ENCODE peak calls at places on chromosomes 11 and 22, in five cellular contexts. C is OCI-LY7, Q is GM23338, I is ovary, L is sigmoid colon. P is an unnamed sample.

GRCh38 chr11:36376315-36376887 is 80.3 kb downstream of the PRR5L start:
- DNase-seq in L (peak; percentile 64), C (no peak), Q (peak; percentile 75), I (peak; percentile 49), P (no peak)

GRCh38 chr22:44443641-44444235 is 54.3 kb downstream of the RTL6 start:
- DNase-seq in C (no peak), Q (no peak), L (peak; percentile 21), I (no peak), P (no peak)

GRCh38 chr11:71183878-71184277 is 68.5 kb downstream of the SHANK2 start:
- DNase-seq in Q (no peak), I (no peak), C (no peak), L (peak; percentile 47), P (no peak)

GRCh38 chr11:116950210-116950609 is 112.8 kb upstream of the APOA1 start:
- DNase-seq in Q (no peak), C (no peak), I (no peak), L (no peak), P (no peak)

GRCh38 chr11:94885133-94885532 is 88.2 kb downstream of the CWC15 start:
- DNase-seq in Q (no peak), C (peak; percentile 3), L (no peak), I (no peak), P (peak; percentile 26)

GRCh38 chr11:118605116-118605867 is 2.1 kb upstream of the PHLDB1 start:
- DNase-seq in I (peak; percentile 94), Q (peak; percentile 67), C (no peak), L (peak; percentile 95), P (peak; percentile 64)

GRCh38 chr11:122157540-122158173 is 41.6 kb upstream of the BLID start:
- DNase-seq in C (no peak), L (no peak), Q (no peak), I (no peak), P (no peak)

GRCh38 chr11:73185680-73186293 is 32.3 kb upstream of the P2RY2 start:
- DNase-seq in Q (no peak), I (no peak), L (peak; percentile 49), C (no peak), P (no peak)

GRCh38 chr11:45017329-45017728 is 66.6 kb upstream of the TP53I11 start:
- DNase-seq in Q (peak; percentile 77), I (no peak), C (no peak), L (no peak), P (no peak)

GRCh38 chr11:116353517-116353916 is 419.3 kb downstream of the BUD13 start:
- DNase-seq in L (no peak), I (no peak), Q (no peak), C (no peak), P (no peak)

GRCh38 chr22:42931421-42932196 is 74.5 kb upstream of the ARFGAP3 start:
- DNase-seq in C (peak; percentile 65), I (no peak), Q (no peak), L (no peak), P (no peak)

GRCh38 chr22:28139993-28140392 is 220.9 kb upstream of the PITPNB start:
- DNase-seq in I (no peak), L (no peak), Q (no peak), C (no peak), P (no peak)

GRCh38 chr11:61056981-61057380 is 45.3 kb upstream of the CD5 start:
- DNase-seq in L (no peak), Q (no peak), I (no peak), C (no peak), P (no peak)

GRCh38 chr11:29231991-29232390 is 784.8 kb downstream of the KCNA4 start:
- DNase-seq in L (no peak), I (no peak), C (no peak), Q (no peak), P (no peak)

GRCh38 chr11:75668508-75669297 is at the start of gene MAP6:
- DNase-seq in C (no peak), Q (peak; percentile 73), I (no peak), L (no peak), P (no peak)

GRCh38 chr11:67287355-67288197 is 1.5 kb upstream of the ANKRD13D start:
- DNase-seq in Q (no peak), I (no peak), L (peak; percentile 59), C (peak; percentile 22), P (no peak)

GRCh38 chr11:11594162-11594561 is 27.6 kb downstream of the GALNT18 start:
- DNase-seq in L (no peak), Q (no peak), I (no peak), C (no peak), P (no peak)

GRCh38 chr22:37659897-37660708 is 1.6 kb downstream of the PDXP start:
- DNase-seq in Q (no peak), L (no peak), C (peak; percentile 37), I (no peak), P (no peak)

GRCh38 chr11:36672815-36673450 is 74.9 kb upstream of the RAG2 start:
- DNase-seq in C (peak; percentile 47), L (no peak), Q (peak; percentile 72), I (no peak), P (no peak)

GRCh38 chr11:131530411-131530810 is 160.0 kb downstream of the NTM start:
- DNase-seq in L (no peak), I (no peak), C (no peak), Q (no peak), P (no peak)

GRCh38 chr11:10026514-10026913 is 267.5 kb downstream of the SBF2 start:
- DNase-seq in L (no peak), Q (no peak), I (no peak), C (no peak), P (no peak)

GRCh38 chr11:2306971-2307732 is 5.3 kb downstream of the TSPAN32 start:
- DNase-seq in L (peak; percentile 89), C (no peak), I (peak; percentile 61), Q (no peak), P (no peak)

GRCh38 chr11:1237128-1237580 is 14.3 kb downstream of the MUC5B start:
- DNase-seq in L (no peak), Q (no peak), C (no peak), I (no peak), P (no peak)

GRCh38 chr11:3177931-3178330 is 12.8 kb upstream of the OSBPL5 start:
- DNase-seq in L (no peak), Q (no peak), C (no peak), I (no peak), P (no peak)

GRCh38 chr11:65862191-65862735 is 2.0 kb downstream of the MUS81 start:
- DNase-seq in I (peak; percentile 36), C (no peak), L (peak; percentile 59), Q (no peak), P (no peak)

GRCh38 chr11:87924125-87924524 is 251.1 kb downstream of the RAB38 start:
- DNase-seq in I (no peak), Q (no peak), C (no peak), L (no peak), P (no peak)

DNA sequence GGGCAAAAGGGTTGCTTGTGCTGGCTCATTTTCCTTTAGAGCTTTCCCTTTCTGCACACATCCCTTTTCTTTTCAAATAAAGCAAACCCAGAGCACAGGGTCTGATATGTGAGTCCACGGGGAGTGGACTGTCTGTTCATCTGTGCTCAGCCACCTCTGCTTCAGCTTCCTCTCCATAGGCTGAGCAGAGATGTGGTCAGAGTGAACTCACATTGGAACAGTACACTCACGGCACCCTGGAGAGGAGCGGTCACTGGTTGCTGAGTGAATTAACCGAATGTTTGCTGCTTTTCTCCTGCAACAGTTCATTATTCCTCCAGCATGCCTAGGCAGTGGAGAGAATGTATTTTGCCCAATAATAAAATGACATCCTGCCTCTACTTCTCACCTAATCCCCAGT is 36.3 kb upstream of the CABP7 start:
- DNase-seq in Q (no peak), I (no peak), C (no peak), L (no peak), P (no peak)
- H3K36me3 ChIP-seq in Q (no peaks in the 10 kb centered on the region), I (no peaks in the 10 kb centered on the region), C (peaks cover 42% of the 10 kb centered on the region), L (peaks cover 21% of the 10 kb centered on the region), P (peaks cover 42% of the 10 kb centered on the region)

GRCh38 chr22:23210428-23211170 is 30.3 kb downstream of the BCR start:
- DNase-seq in Q (no peak), C (no peak), I (no peak), L (no peak), P (no peak)
- H3K4me1 ChIP-seq in Q (no peaks in the 10 kb centered on the region), C (peaks cover 71% of the 10 kb centered on the region), I (peaks cover 3% of the 10 kb centered on the region), L (peaks cover 31% of the 10 kb centered on the region), P (peaks cover 17% of the 10 kb centered on the region)

GRCh38 chr11:125258626-125259025 is 94.1 kb downstream of the PKNOX2 start:
- DNase-seq in Q (no peak), C (no peak), I (no peak), L (no peak), P (no peak)

GRCh38 chr11:125253795-125254525 is 89.4 kb downstream of the PKNOX2 start:
- DNase-seq in I (no peak), Q (no peak), L (no peak), C (no peak), P (no peak)

GRCh38 chr11:125257751-125258150 is 93.2 kb downstream of the PKNOX2 start:
- DNase-seq in Q (no peak), C (no peak), I (no peak), L (no peak), P (no peak)

GRCh38 chr11:125256471-125257010 is 92.0 kb downstream of the PKNOX2 start:
- DNase-seq in L (no peak), Q (no peak), C (no peak), I (no peak), P (no peak)

GRCh38 chr11:125257185-125257584 is 92.6 kb downstream of the PKNOX2 start:
- DNase-seq in I (no peak), C (no peak), Q (peak; percentile 78), L (no peak), P (no peak)
- TF ChIP-seq CTCF in I (no peak), C (no peak), Q (peak; percentile 53), L (no peak), P (no peak)

GRCh38 chr22:39474351-39474991 is 17.7 kb downstream of the MGAT3 start:
- DNase-seq in C (no peak), L (no peak), Q (peak; percentile 79), I (no peak), P (no peak)

GRCh38 chr22:39475902-39476301 is 19.1 kb downstream of the MGAT3 start:
- DNase-seq in Q (no peak), L (no peak), C (no peak), I (no peak), P (no peak)

GRCh38 chr22:39476664-39477063 is 19.9 kb downstream of the MGAT3 start:
- DNase-seq in C (no peak), L (no peak), I (no peak), Q (no peak), P (no peak)

GRCh38 chr22:39473856-39474255 is 17.0 kb downstream of the MGAT3 start:
- DNase-seq in I (no peak), C (no peak), L (no peak), Q (no peak), P (no peak)

DNA sequence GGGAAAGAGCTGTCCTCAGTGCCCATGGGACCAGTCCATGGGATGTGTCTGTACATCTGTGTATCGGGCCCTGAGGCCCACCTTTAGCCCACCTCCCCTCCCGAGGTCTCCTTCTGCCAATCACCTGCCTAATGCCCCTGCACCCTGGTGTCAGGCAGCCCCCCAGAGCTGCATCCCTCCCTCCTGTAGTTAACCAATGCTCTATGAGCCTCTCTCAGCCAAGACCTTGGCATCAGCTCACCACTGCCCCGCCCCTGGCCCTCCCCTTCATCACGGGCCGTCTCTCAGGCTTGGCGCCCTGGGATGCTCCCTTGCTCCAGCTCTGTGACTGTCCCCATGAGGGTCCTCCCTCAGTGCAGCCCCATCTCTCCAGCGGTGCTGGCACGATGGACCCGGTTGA is 18.5 kb downstream of the MGAT3 start:
- DNase-seq in I (no peak), L (no peak), Q (no peak), C (no peak), P (no peak)
- H3K36me3 ChIP-seq in I (no peaks in the 10 kb centered on the region), L (no peaks in the 10 kb centered on the region), Q (no peaks in the 10 kb centered on the region), C (peaks cover 49% of the 10 kb centered on the region), P (no peaks in the 10 kb centered on the region)